ENCODE peak calls at places on chromosomes 6 and 20, in ten cellular contexts. I is ELR; C is tibial artery; U is astrocyte of the cerebellum; L is globus pallidus; R is naive thymus-derived CD4-positive, alpha-beta T cell; F is DMS79 treated with DMSO at 0.1 percent for 48 hours; B is epithelial cell of esophagus; A is Karpas-422; W is germinal center. J is an unnamed sample.

GRCh38 chr6:143223895-143224294 is 163.2 kb downstream of the AIG1 start:
- DNase-seq in C (peak), U (no peak), A (no peak), F (no peak), B (no peak), R (no peak), L (no peak), W (no peak), I (peak), J (peak)

GRCh38 chr6:91081452-91082067 is 494.7 kb upstream of the MAP3K7 start:
- DNase-seq in C (no peak), W (peak), F (peak), I (peak), R (no peak), A (peak), U (peak), B (peak), L (peak), J (no peak)

GRCh38 chr20:8291873-8292272 is 159.8 kb downstream of the PLCB1 start:
- DNase-seq in F (no peak), W (no peak), C (no peak), I (no peak), U (peak), B (no peak), L (no peak), R (no peak), A (no peak), J (no peak)

GRCh38 chr20:9311132-9311531 is 203.3 kb upstream of the LAMP5 start:
- DNase-seq in R (no peak), C (no peak), B (no peak), W (no peak), U (no peak), I (peak), F (no peak), A (no peak), L (no peak), J (no peak)

GRCh38 chr6:104908031-104908430 is 48.3 kb upstream of the HACE1 start:
- DNase-seq in B (peak), I (peak), A (no peak), L (no peak), F (no peak), R (no peak), W (no peak), C (no peak), U (no peak), J (no peak)

GRCh38 chr6:146545608-146546007 is 2.0 kb downstream of the RAB32 start:
- DNase-seq in C (no peak), A (no peak), U (peak), L (no peak), R (no peak), W (no peak), I (peak), F (no peak), B (peak), J (no peak)

GRCh38 chr20:35252037-35252461 is 25.6 kb downstream of the MMP24 start:
- DNase-seq in U (no peak), R (peak), W (no peak), F (no peak), C (no peak), I (no peak), L (no peak), B (no peak), A (no peak), J (no peak)

GRCh38 chr6:24630861-24631505 is 15.0 kb downstream of the KIAA0319 start:
- DNase-seq in B (no peak), A (no peak), L (no peak), W (no peak), R (no peak), I (no peak), U (no peak), C (no peak), F (no peak), J (no peak)

GRCh38 chr6:5248302-5249098 is 12.2 kb downstream of the LYRM4 start:
- DNase-seq in W (no peak), I (no peak), B (peak), U (no peak), L (no peak), F (no peak), C (no peak), A (no peak), R (no peak), J (no peak)

GRCh38 chr20:4011226-4011975 is 4.0 kb downstream of the RNF24 start:
- DNase-seq in A (no peak), W (no peak), F (no peak), L (no peak), U (no peak), B (peak), C (no peak), R (no peak), I (peak), J (no peak)

GRCh38 chr6:20875369-20875963 is 341.2 kb downstream of the CDKAL1 start:
- DNase-seq in C (no peak), L (no peak), F (peak), B (peak), I (peak), A (no peak), R (no peak), W (no peak), U (peak), J (no peak)

GRCh38 chr6:142631517-142632385 is 313.2 kb downstream of the HIVEP2 start:
- DNase-seq in A (no peak), I (no peak), W (no peak), B (no peak), F (no peak), R (no peak), L (no peak), C (no peak), U (no peak), J (no peak)

GRCh38 chr6:13375360-13375878 is 47.1 kb upstream of the TBC1D7 start:
- DNase-seq in B (peak), F (no peak), U (no peak), I (peak), A (peak), W (no peak), R (peak), C (no peak), L (no peak), J (no peak)

GRCh38 chr20:3162080-3162611 is 2.5 kb upstream of the FASTKD5 start:
- DNase-seq in I (no peak), U (no peak), B (no peak), W (no peak), R (no peak), L (no peak), F (peak), C (no peak), A (no peak), J (no peak)